ENCODE peak calls at places on chromosomes 7 and 10, in nine cellular contexts. One of them, this sample, is unnamed.

GRCh38 chr10:118408145-118408544 is 66.0 kb upstream of the FAM204A start:
- DNase-seq in amygdala: no peak
- DNase-seq in coronary artery: no peak
- DNase-seq in nucleus accumbens: no peak
- DNase-seq in nephron progenitor cell: no peak
- DNase-seq in ELR: no peak
- DNase-seq in H54: no peak
- DNase-seq in HL-60: no peak
- DNase-seq in T follicular helper cell: no peak
- DNase-seq in this sample: no peak

GRCh38 chr10:48509061-48509772 is 95.7 kb downstream of the ARHGAP22 start:
- DNase-seq in nucleus accumbens: no peak
- DNase-seq in nephron progenitor cell: no peak
- DNase-seq in coronary artery: peak
- DNase-seq in amygdala: no peak
- DNase-seq in H54: no peak
- DNase-seq in T follicular helper cell: no peak
- DNase-seq in HL-60: no peak
- DNase-seq in ELR: no peak
- DNase-seq in this sample: no peak

GRCh38 chr7:117780832-117781231 is 92.4 kb downstream of the CTTNBP2 start:
- DNase-seq in T follicular helper cell: no peak
- DNase-seq in amygdala: no peak
- DNase-seq in coronary artery: no peak
- DNase-seq in H54: no peak
- DNase-seq in ELR: peak
- DNase-seq in HL-60: no peak
- DNase-seq in nephron progenitor cell: no peak
- DNase-seq in nucleus accumbens: no peak
- DNase-seq in this sample: no peak

GRCh38 chr7:11576340-11576739 is 255.7 kb downstream of the THSD7A start:
- DNase-seq in amygdala: no peak
- DNase-seq in T follicular helper cell: no peak
- DNase-seq in coronary artery: no peak
- DNase-seq in H54: no peak
- DNase-seq in nephron progenitor cell: no peak
- DNase-seq in nucleus accumbens: no peak
- DNase-seq in ELR: no peak
- DNase-seq in HL-60: no peak
- DNase-seq in this sample: no peak

GRCh38 chr7:6409991-6410693 is 37.6 kb downstream of the DAGLB start:
- DNase-seq in T follicular helper cell: no peak
- DNase-seq in coronary artery: no peak
- DNase-seq in HL-60: no peak
- DNase-seq in nephron progenitor cell: peak
- DNase-seq in nucleus accumbens: no peak
- DNase-seq in ELR: no peak
- DNase-seq in amygdala: no peak
- DNase-seq in H54: no peak
- DNase-seq in this sample: no peak

GRCh38 chr7:150722403-150723065 is 6.1 kb downstream of the GIMAP1 start:
- DNase-seq in HL-60: no peak
- DNase-seq in amygdala: no peak
- DNase-seq in nucleus accumbens: no peak
- DNase-seq in coronary artery: no peak
- DNase-seq in nephron progenitor cell: no peak
- DNase-seq in H54: no peak
- DNase-seq in ELR: no peak
- DNase-seq in T follicular helper cell: no peak
- DNase-seq in this sample: no peak

GRCh38 chr7:30224511-30225031 is 59.8 kb upstream of the ZNRF2 start:
- DNase-seq in nephron progenitor cell: no peak
- DNase-seq in nucleus accumbens: no peak
- DNase-seq in H54: peak
- DNase-seq in ELR: peak
- DNase-seq in T follicular helper cell: no peak
- DNase-seq in amygdala: no peak
- DNase-seq in HL-60: peak
- DNase-seq in coronary artery: no peak
- DNase-seq in this sample: no peak

GRCh38 chr10:97919012-97919411 is 69.4 kb downstream of the GOLGA7B start:
- DNase-seq in nucleus accumbens: no peak
- DNase-seq in T follicular helper cell: no peak
- DNase-seq in H54: no peak
- DNase-seq in nephron progenitor cell: no peak
- DNase-seq in amygdala: no peak
- DNase-seq in coronary artery: no peak
- DNase-seq in ELR: no peak
- DNase-seq in HL-60: no peak
- DNase-seq in this sample: no peak

GRCh38 chr10:13787015-13787421 is 200.3 kb downstream of the PRPF18 start:
- DNase-seq in nucleus accumbens: no peak
- DNase-seq in amygdala: no peak
- DNase-seq in ELR: no peak
- DNase-seq in coronary artery: no peak
- DNase-seq in T follicular helper cell: peak
- DNase-seq in nephron progenitor cell: no peak
- DNase-seq in H54: peak
- DNase-seq in HL-60: no peak
- DNase-seq in this sample: no peak

GRCh38 chr10:100744136-100744979 is 1.0 kb upstream of the PAX2 start:
- DNase-seq in ELR: no peak
- DNase-seq in amygdala: no peak
- DNase-seq in coronary artery: no peak
- DNase-seq in nucleus accumbens: no peak
- DNase-seq in nephron progenitor cell: peak
- DNase-seq in T follicular helper cell: no peak
- DNase-seq in HL-60: no peak
- DNase-seq in H54: no peak
- DNase-seq in this sample: no peak

GRCh38 chr7:116840256-116840655 is 22.1 kb upstream of the CAPZA2 start:
- DNase-seq in amygdala: no peak
- DNase-seq in ELR: no peak
- DNase-seq in nephron progenitor cell: no peak
- DNase-seq in H54: no peak
- DNase-seq in T follicular helper cell: no peak
- DNase-seq in coronary artery: no peak
- DNase-seq in nucleus accumbens: no peak
- DNase-seq in HL-60: no peak
- DNase-seq in this sample: no peak

GRCh38 chr10:31808258-31809218 is 120.1 kb downstream of the ARHGAP12 start:
- DNase-seq in nephron progenitor cell: peak
- DNase-seq in coronary artery: no peak
- DNase-seq in ELR: peak
- DNase-seq in amygdala: peak
- DNase-seq in HL-60: peak
- DNase-seq in H54: peak
- DNase-seq in nucleus accumbens: peak
- DNase-seq in T follicular helper cell: no peak
- DNase-seq in this sample: no peak